ENCODE peak calls at places on chromosomes 16 and 17, in ten cellular contexts. One of them, this sample, is unnamed.

GRCh38 chr16:4272114-4272954 is 489 bp downstream of the TFAP4 start:
- DNase-seq in fibroblast of the aortic adventitia: no peak
- DNase-seq in B cell: peak
- DNase-seq in CD8-positive, alpha-beta T cell: peak
- DNase-seq in fibroblast of mammary gland: peak
- DNase-seq in AG09319: no peak
- DNase-seq in cardiac fibroblast: peak
- DNase-seq in lower leg skin: peak
- DNase-seq in PC-3: peak
- DNase-seq in glutamatergic neuron: peak
- DNase-seq in this sample: peak

GRCh38 chr17:63768433-63768832 is 5.0 kb downstream of the CCDC47 start:
- DNase-seq in AG09319: no peak
- DNase-seq in CD8-positive, alpha-beta T cell: no peak
- DNase-seq in lower leg skin: no peak
- DNase-seq in B cell: no peak
- DNase-seq in fibroblast of mammary gland: no peak
- DNase-seq in glutamatergic neuron: no peak
- DNase-seq in PC-3: no peak
- DNase-seq in cardiac fibroblast: no peak
- DNase-seq in fibroblast of the aortic adventitia: no peak
- DNase-seq in this sample: no peak

GRCh38 chr17:20174588-20175265 is 165.6 kb downstream of the SPECC1 start:
- DNase-seq in PC-3: peak
- DNase-seq in fibroblast of mammary gland: peak
- DNase-seq in cardiac fibroblast: peak
- DNase-seq in fibroblast of the aortic adventitia: peak
- DNase-seq in B cell: no peak
- DNase-seq in lower leg skin: no peak
- DNase-seq in AG09319: no peak
- DNase-seq in glutamatergic neuron: no peak
- DNase-seq in CD8-positive, alpha-beta T cell: no peak
- DNase-seq in this sample: no peak

GRCh38 chr16:85006639-85007038 is 4.7 kb downstream of the ZDHHC7 start:
- DNase-seq in CD8-positive, alpha-beta T cell: no peak
- DNase-seq in lower leg skin: no peak
- DNase-seq in AG09319: peak
- DNase-seq in PC-3: no peak
- DNase-seq in cardiac fibroblast: no peak
- DNase-seq in glutamatergic neuron: no peak
- DNase-seq in B cell: no peak
- DNase-seq in fibroblast of mammary gland: peak
- DNase-seq in fibroblast of the aortic adventitia: peak
- DNase-seq in this sample: no peak

GRCh38 chr17:17837380-17837821 is 615 bp upstream of the SREBF1 start:
- DNase-seq in glutamatergic neuron: no peak
- DNase-seq in CD8-positive, alpha-beta T cell: no peak
- DNase-seq in lower leg skin: no peak
- DNase-seq in cardiac fibroblast: peak
- DNase-seq in AG09319: peak
- DNase-seq in PC-3: peak
- DNase-seq in fibroblast of the aortic adventitia: peak
- DNase-seq in fibroblast of mammary gland: peak
- DNase-seq in B cell: no peak
- DNase-seq in this sample: no peak

GRCh38 chr16:89195521-89196171 is 4.7 kb downstream of the SLC22A31 start:
- DNase-seq in CD8-positive, alpha-beta T cell: no peak
- DNase-seq in AG09319: no peak
- DNase-seq in PC-3: no peak
- DNase-seq in cardiac fibroblast: no peak
- DNase-seq in glutamatergic neuron: no peak
- DNase-seq in fibroblast of mammary gland: no peak
- DNase-seq in B cell: no peak
- DNase-seq in fibroblast of the aortic adventitia: no peak
- DNase-seq in lower leg skin: no peak
- DNase-seq in this sample: no peak

GRCh38 chr16:72467157-72467759 is 295.3 kb upstream of the PMFBP1 start:
- DNase-seq in fibroblast of the aortic adventitia: peak
- DNase-seq in lower leg skin: no peak
- DNase-seq in B cell: peak
- DNase-seq in PC-3: peak
- DNase-seq in fibroblast of mammary gland: peak
- DNase-seq in cardiac fibroblast: peak
- DNase-seq in glutamatergic neuron: no peak
- DNase-seq in CD8-positive, alpha-beta T cell: no peak
- DNase-seq in AG09319: peak
- DNase-seq in this sample: peak

GRCh38 chr16:68311316-68311620 is 449 bp downstream of the PRMT7 start:
- DNase-seq in AG09319: no peak
- DNase-seq in fibroblast of mammary gland: peak
- DNase-seq in B cell: no peak
- DNase-seq in fibroblast of the aortic adventitia: no peak
- DNase-seq in glutamatergic neuron: no peak
- DNase-seq in PC-3: peak
- DNase-seq in cardiac fibroblast: no peak
- DNase-seq in CD8-positive, alpha-beta T cell: no peak
- DNase-seq in lower leg skin: no peak
- DNase-seq in this sample: no peak

GRCh38 chr17:54860617-54861468 is 39.8 kb upstream of the TOM1L1 start:
- DNase-seq in fibroblast of the aortic adventitia: no peak
- DNase-seq in PC-3: no peak
- DNase-seq in fibroblast of mammary gland: no peak
- DNase-seq in CD8-positive, alpha-beta T cell: no peak
- DNase-seq in lower leg skin: no peak
- DNase-seq in glutamatergic neuron: no peak
- DNase-seq in cardiac fibroblast: no peak
- DNase-seq in AG09319: no peak
- DNase-seq in B cell: no peak
- DNase-seq in this sample: no peak

GRCh38 chr16:19713697-19714096 is 4.3 kb downstream of the KNOP1 start:
- DNase-seq in CD8-positive, alpha-beta T cell: no peak
- DNase-seq in fibroblast of mammary gland: no peak
- DNase-seq in B cell: no peak
- DNase-seq in fibroblast of the aortic adventitia: no peak
- DNase-seq in glutamatergic neuron: no peak
- DNase-seq in AG09319: no peak
- DNase-seq in lower leg skin: no peak
- DNase-seq in PC-3: no peak
- DNase-seq in cardiac fibroblast: no peak
- DNase-seq in this sample: no peak

GRCh38 chr16:27195068-27195741 is 8.1 kb upstream of the KDM8 start:
- DNase-seq in AG09319: no peak
- DNase-seq in glutamatergic neuron: no peak
- DNase-seq in cardiac fibroblast: no peak
- DNase-seq in fibroblast of the aortic adventitia: no peak
- DNase-seq in lower leg skin: no peak
- DNase-seq in CD8-positive, alpha-beta T cell: no peak
- DNase-seq in PC-3: no peak
- DNase-seq in fibroblast of mammary gland: no peak
- DNase-seq in B cell: no peak
- DNase-seq in this sample: no peak

GRCh38 chr16:79757163-79757562 is 156.6 kb upstream of the MAF start:
- DNase-seq in fibroblast of the aortic adventitia: no peak
- DNase-seq in glutamatergic neuron: no peak
- DNase-seq in PC-3: no peak
- DNase-seq in fibroblast of mammary gland: no peak
- DNase-seq in lower leg skin: no peak
- DNase-seq in CD8-positive, alpha-beta T cell: no peak
- DNase-seq in AG09319: no peak
- DNase-seq in B cell: no peak
- DNase-seq in cardiac fibroblast: no peak
- DNase-seq in this sample: no peak

GRCh38 chr16:75471723-75472634 is 7.5 kb upstream of the TMEM170A start:
- DNase-seq in PC-3: peak
- DNase-seq in cardiac fibroblast: peak
- DNase-seq in AG09319: peak
- DNase-seq in fibroblast of mammary gland: peak
- DNase-seq in fibroblast of the aortic adventitia: peak
- DNase-seq in CD8-positive, alpha-beta T cell: peak
- DNase-seq in B cell: peak
- DNase-seq in glutamatergic neuron: peak
- DNase-seq in lower leg skin: no peak
- DNase-seq in this sample: peak

GRCh38 chr17:13699261-13699660 is 97.5 kb upstream of the HS3ST3A1 start:
- DNase-seq in AG09319: no peak
- DNase-seq in B cell: no peak
- DNase-seq in glutamatergic neuron: no peak
- DNase-seq in lower leg skin: no peak
- DNase-seq in fibroblast of mammary gland: no peak
- DNase-seq in cardiac fibroblast: no peak
- DNase-seq in PC-3: no peak
- DNase-seq in CD8-positive, alpha-beta T cell: no peak
- DNase-seq in fibroblast of the aortic adventitia: no peak
- DNase-seq in this sample: no peak

GRCh38 chr17:13698832-13699231 is 97.1 kb upstream of the HS3ST3A1 start:
- DNase-seq in fibroblast of the aortic adventitia: no peak
- DNase-seq in PC-3: no peak
- DNase-seq in CD8-positive, alpha-beta T cell: no peak
- DNase-seq in B cell: no peak
- DNase-seq in glutamatergic neuron: no peak
- DNase-seq in AG09319: no peak
- DNase-seq in lower leg skin: no peak
- DNase-seq in fibroblast of mammary gland: no peak
- DNase-seq in cardiac fibroblast: no peak
- DNase-seq in this sample: no peak

GRCh38 chr17:13694934-13695333 is 93.2 kb upstream of the HS3ST3A1 start:
- DNase-seq in cardiac fibroblast: no peak
- DNase-seq in AG09319: no peak
- DNase-seq in CD8-positive, alpha-beta T cell: no peak
- DNase-seq in lower leg skin: no peak
- DNase-seq in fibroblast of mammary gland: no peak
- DNase-seq in fibroblast of the aortic adventitia: no peak
- DNase-seq in PC-3: no peak
- DNase-seq in B cell: no peak
- DNase-seq in glutamatergic neuron: no peak
- DNase-seq in this sample: no peak
- TF ChIP-seq CTCF in cardiac fibroblast: no peak
- TF ChIP-seq CTCF in AG09319: no peak
- TF ChIP-seq CTCF in CD8-positive, alpha-beta T cell: no peak
- TF ChIP-seq CTCF in lower leg skin: no peak
- TF ChIP-seq CTCF in fibroblast of mammary gland: no peak
- TF ChIP-seq CTCF in fibroblast of the aortic adventitia: no peak
- TF ChIP-seq CTCF in PC-3: no peak
- TF ChIP-seq CTCF in B cell: no peak
- TF ChIP-seq CTCF in glutamatergic neuron: no peak
- TF ChIP-seq CTCF in this sample: no peak

GRCh38 chr17:81230043-81230820 is 7.5 kb upstream of the CEP131 start:
- DNase-seq in PC-3: no peak
- DNase-seq in AG09319: no peak
- DNase-seq in fibroblast of mammary gland: no peak
- DNase-seq in cardiac fibroblast: no peak
- DNase-seq in CD8-positive, alpha-beta T cell: no peak
- DNase-seq in lower leg skin: no peak
- DNase-seq in fibroblast of the aortic adventitia: no peak
- DNase-seq in glutamatergic neuron: peak
- DNase-seq in B cell: no peak
- DNase-seq in this sample: no peak
- TF ChIP-seq CTCF in PC-3: peak
- TF ChIP-seq CTCF in AG09319: peak
- TF ChIP-seq CTCF in fibroblast of mammary gland: peak
- TF ChIP-seq CTCF in cardiac fibroblast: peak
- TF ChIP-seq CTCF in CD8-positive, alpha-beta T cell: no peak
- TF ChIP-seq CTCF in lower leg skin: no peak
- TF ChIP-seq CTCF in fibroblast of the aortic adventitia: peak
- TF ChIP-seq CTCF in glutamatergic neuron: no peak
- TF ChIP-seq CTCF in B cell: peak
- TF ChIP-seq CTCF in this sample: peak

GRCh38 chr17:59558039-59558438 is 7.4 kb upstream of the DHX40 start:
- DNase-seq in B cell: no peak
- DNase-seq in lower leg skin: no peak
- DNase-seq in glutamatergic neuron: no peak
- DNase-seq in cardiac fibroblast: no peak
- DNase-seq in CD8-positive, alpha-beta T cell: no peak
- DNase-seq in PC-3: no peak
- DNase-seq in AG09319: no peak
- DNase-seq in fibroblast of mammary gland: no peak
- DNase-seq in fibroblast of the aortic adventitia: no peak
- DNase-seq in this sample: no peak

GRCh38 chr17:59561042-59561441 is 4.4 kb upstream of the DHX40 start:
- DNase-seq in glutamatergic neuron: no peak
- DNase-seq in PC-3: peak
- DNase-seq in AG09319: no peak
- DNase-seq in cardiac fibroblast: peak
- DNase-seq in B cell: no peak
- DNase-seq in CD8-positive, alpha-beta T cell: no peak
- DNase-seq in fibroblast of the aortic adventitia: peak
- DNase-seq in fibroblast of mammary gland: peak
- DNase-seq in lower leg skin: no peak
- DNase-seq in this sample: peak

DNA sequence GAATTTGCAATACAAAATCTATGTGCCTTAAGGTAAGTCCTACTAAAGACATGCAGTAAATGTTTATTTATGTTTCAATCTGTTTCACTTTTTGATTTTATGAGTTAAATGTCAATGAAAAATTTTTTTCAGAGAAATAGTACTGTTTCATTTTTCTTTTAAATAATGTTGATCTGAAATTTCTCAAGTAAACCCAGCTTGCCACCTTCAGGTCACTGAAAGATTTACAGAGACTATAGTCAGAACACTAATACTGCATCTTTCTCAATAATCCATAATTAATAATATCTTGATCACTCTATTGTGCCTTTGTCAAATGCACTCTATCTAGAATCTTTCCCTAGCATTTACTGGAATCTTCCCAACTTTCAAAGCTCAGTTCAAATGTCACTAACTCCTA is 6.5 kb upstream of the DHX40 start:
- DNase-seq in B cell: no peak
- DNase-seq in glutamatergic neuron: no peak
- DNase-seq in fibroblast of the aortic adventitia: peak
- DNase-seq in lower leg skin: no peak
- DNase-seq in PC-3: peak
- DNase-seq in AG09319: no peak
- DNase-seq in cardiac fibroblast: peak
- DNase-seq in fibroblast of mammary gland: peak
- DNase-seq in CD8-positive, alpha-beta T cell: no peak
- DNase-seq in this sample: no peak
- TF ChIP-seq CTCF in B cell: no peak
- TF ChIP-seq CTCF in glutamatergic neuron: peak
- TF ChIP-seq CTCF in fibroblast of the aortic adventitia: peak
- TF ChIP-seq CTCF in lower leg skin: no peak
- TF ChIP-seq CTCF in PC-3: peak
- TF ChIP-seq CTCF in AG09319: peak
- TF ChIP-seq CTCF in cardiac fibroblast: peak
- TF ChIP-seq CTCF in fibroblast of mammary gland: peak
- TF ChIP-seq CTCF in CD8-positive, alpha-beta T cell: no peak
- TF ChIP-seq CTCF in this sample: peak

DNA sequence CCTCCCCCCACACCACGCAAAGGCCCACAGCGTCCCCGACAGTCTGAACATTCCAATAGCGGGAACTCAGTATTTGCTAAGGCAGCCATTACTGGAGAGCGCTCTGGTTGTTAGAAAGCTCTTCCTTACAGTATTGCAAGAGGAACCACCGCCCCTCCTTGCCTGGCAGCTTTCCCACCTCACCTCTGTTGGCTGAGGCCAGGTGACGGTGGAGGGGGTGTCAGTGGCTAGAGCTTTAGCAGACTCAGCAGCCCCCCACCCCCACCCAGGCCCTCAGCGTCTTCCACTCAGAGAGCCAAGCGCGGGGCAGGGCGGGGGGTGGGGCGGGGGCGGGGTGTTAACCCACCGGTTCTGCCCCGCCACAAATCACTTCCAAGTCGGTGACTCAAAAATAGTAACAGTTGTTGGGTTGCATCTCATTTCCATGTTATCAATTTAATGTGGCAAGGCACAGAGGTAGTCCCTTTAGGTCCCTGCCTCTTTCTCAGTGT is 2.3 kb upstream of the PLEKHH3 start:
- DNase-seq in fibroblast of mammary gland: peak
- DNase-seq in CD8-positive, alpha-beta T cell: no peak
- DNase-seq in cardiac fibroblast: peak
- DNase-seq in fibroblast of the aortic adventitia: peak
- DNase-seq in glutamatergic neuron: no peak
- DNase-seq in PC-3: peak
- DNase-seq in B cell: peak
- DNase-seq in lower leg skin: peak
- DNase-seq in AG09319: no peak
- DNase-seq in this sample: no peak
- TF ChIP-seq CTCF in fibroblast of mammary gland: no peak
- TF ChIP-seq CTCF in CD8-positive, alpha-beta T cell: no peak
- TF ChIP-seq CTCF in cardiac fibroblast: no peak
- TF ChIP-seq CTCF in fibroblast of the aortic adventitia: no peak
- TF ChIP-seq CTCF in glutamatergic neuron: no peak
- TF ChIP-seq CTCF in PC-3: no peak
- TF ChIP-seq CTCF in B cell: no peak
- TF ChIP-seq CTCF in lower leg skin: no peak
- TF ChIP-seq CTCF in AG09319: no peak
- TF ChIP-seq CTCF in this sample: no peak

This sample was measured in endothelial cell.